ENCODE peak calls at places on chromosome 17, in five cellular contexts. F, D, E, K and M are unnamed samples.

GRCh38 chr17:73481672-73482071 is 162.6 kb downstream of the SDK2 start:
- DNase-seq in F (no peak), K (no peak), D (no peak), E (no peak), M (no peak)

GRCh38 chr17:69246726-69247375 is 18.2 kb upstream of the ABCA10 start:
- DNase-seq in E (no peak), F (peak), K (no peak), D (no peak), M (no peak)

GRCh38 chr17:7703584-7704574 is 1.1 kb upstream of the EFNB3 start:
- DNase-seq in E (peak), D (no peak), K (no peak), F (peak), M (no peak)

GRCh38 chr17:10631701-10632100 is 25.4 kb downstream of the MYH3 start:
- DNase-seq in K (no peak), F (no peak), E (no peak), D (no peak), M (no peak)

GRCh38 chr17:81927145-81927652 is 336 bp downstream of the MAFG start:
- DNase-seq in K (no peak), F (no peak), D (no peak), E (no peak), M (no peak)

GRCh38 chr17:27539794-27540193 is 83.5 kb downstream of the KSR1 start:
- DNase-seq in D (no peak), F (no peak), E (no peak), K (no peak), M (no peak)

GRCh38 chr17:73641779-73642580 is 2.3 kb downstream of the SDK2 start:
- DNase-seq in D (no peak), K (no peak), E (no peak), F (no peak), M (no peak)

GRCh38 chr17:58156839-58157803 is 8.9 kb downstream of the OR4D1 start:
- DNase-seq in D (no peak), E (no peak), F (peak), K (peak), M (peak)

GRCh38 chr17:74198694-74199093 is 4.8 kb upstream of the RPL38 start:
- DNase-seq in F (no peak), D (no peak), K (no peak), E (no peak), M (no peak)

GRCh38 chr17:31434404-31435050 is 43.1 kb downstream of the RAB11FIP4 start:
- DNase-seq in F (no peak), E (no peak), D (no peak), K (no peak), M (no peak)

GRCh38 chr17:82836823-82837357 is 2.9 kb downstream of the ZNF750 start:
- DNase-seq in E (no peak), K (no peak), F (no peak), D (no peak), M (no peak)

GRCh38 chr17:61631800-61632199 is 40.8 kb upstream of the NACA2 start:
- DNase-seq in D (no peak), K (no peak), E (no peak), F (no peak), M (no peak)

GRCh38 chr17:44235583-44235936 is 16.1 kb upstream of the UBTF start:
- DNase-seq in E (no peak), F (no peak), D (no peak), K (no peak), M (no peak)

GRCh38 chr17:29905879-29906167 is 24.2 kb downstream of the SSH2 start:
- DNase-seq in E (no peak), K (no peak), F (no peak), D (no peak), M (no peak)

GRCh38 chr17:3879591-3880417 is 13.0 kb downstream of the CAMKK1 start:
- DNase-seq in E (no peak), F (no peak), K (no peak), D (no peak), M (no peak)

GRCh38 chr17:36082062-36082461 is 7.9 kb downstream of the CCL3 start:
- DNase-seq in F (no peak), E (no peak), K (no peak), D (no peak), M (no peak)

DNA sequence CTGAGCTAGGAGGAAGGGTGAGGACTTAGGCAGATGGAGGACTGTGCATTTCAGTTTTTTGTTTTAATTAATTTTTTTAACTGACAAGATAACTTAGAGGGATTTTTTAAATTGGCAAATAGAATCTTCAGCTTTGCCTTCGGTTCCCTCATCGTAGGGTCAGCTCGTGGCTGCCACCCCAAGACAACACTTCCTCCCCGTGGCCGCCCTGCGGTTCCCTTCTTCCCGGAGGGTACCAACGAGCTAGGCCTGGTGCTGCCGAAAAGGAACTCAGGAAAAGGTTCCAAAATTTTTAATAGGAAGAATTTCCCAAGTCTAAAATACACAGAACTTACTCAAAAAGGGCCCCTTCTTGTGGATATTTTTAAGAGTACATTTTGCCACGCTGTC is 210.5 kb upstream of the CHMP6 start:
- DNase-seq in D (no peak), E (no peak), F (no peak), K (no peak), M (no peak)
- H3K4me3 ChIP-seq in D (no peak), E (no peak), F (no peak), K (no peak), M (no peak)

GRCh38 chr17:13398091-13398490 is 203.6 kb downstream of the HS3ST3A1 start:
- DNase-seq in F (no peak), E (no peak), K (no peak), D (no peak), M (no peak)
- TF ChIP-seq EP300 in F (no peak), E (no peak), K (no peak), D (no peak), M (no peak)

GRCh38 chr17:353213-353837 is 718 bp upstream of the RPH3AL start:
- DNase-seq in K (no peak), F (peak), D (no peak), E (no peak), M (no peak)
- H3K4me3 ChIP-seq in K (no peak), F (peak), D (no peak), E (no peak), M (no peak)

GRCh38 chr17:57084802-57085447 is at the start of gene AKAP1:
- DNase-seq in F (peak), D (peak), K (peak), E (peak), M (peak)
- TF ChIP-seq EP300 in F (no peak), D (peak), K (no peak), E (no peak), M (no peak)